ENCODE peak calls at places on chromosome 14, in seven cellular contexts. X, G, S, P, C, T and Z are unnamed samples.
A peak's percentile ranks its signal among the peaks of the same experiment; 100 is the strongest.

GRCh38 chr14:55535521-55536207 is 44.3 kb upstream of the KTN1 start:
- DNase-seq in X (no peak), G (no peak), S (no peak), P (no peak), C (no peak), T (no peak), Z (no peak)

GRCh38 chr14:63342381-63342780 is 23.6 kb upstream of the GPHB5 start:
- DNase-seq in X (no peak), G (no peak), S (no peak), P (no peak), C (no peak), T (no peak), Z (no peak)

GRCh38 chr14:47485421-47485820 is 190.0 kb downstream of the MDGA2 start:
- DNase-seq in X (no peak), G (no peak), S (no peak), P (no peak), C (no peak), T (no peak), Z (no peak)

GRCh38 chr14:58978336-58978735 is 210.1 kb upstream of the DAAM1 start:
- DNase-seq in X (no peak), G (no peak), S (no peak), P (peak; percentile 43), C (no peak), T (no peak), Z (no peak)

GRCh38 chr14:95255487-95255886 is 64.2 kb downstream of the CLMN start:
- DNase-seq in X (peak; percentile 72), G (peak; percentile 83), S (peak; percentile 33), P (peak; percentile 39), C (no peak), T (no peak), Z (peak; percentile 45)

GRCh38 chr14:78754059-78754458 is 583.9 kb downstream of the NRXN3 start:
- DNase-seq in X (no peak), G (no peak), S (no peak), P (no peak), C (no peak), T (no peak), Z (no peak)

GRCh38 chr14:29321646-29322045 is 555.1 kb downstream of the FOXG1 start:
- DNase-seq in X (no peak), G (no peak), S (no peak), P (no peak), C (no peak), T (no peak), Z (no peak)

GRCh38 chr14:86961106-86961716 is 1031.8 kb downstream of the GALC start:
- DNase-seq in X (peak; percentile 17), G (no peak), S (no peak), P (no peak), C (no peak), T (no peak), Z (no peak)

GRCh38 chr14:59576332-59577294 is at the start of gene CCDC175:
- DNase-seq in X (peak; percentile 90), G (peak; percentile 95), S (peak; percentile 76), P (peak; percentile 81), C (peak; percentile 41), T (peak; percentile 40), Z (peak; percentile 46)

GRCh38 chr14:92657457-92658142 is 90.8 kb downstream of the LGMN start:
- DNase-seq in X (peak; percentile 24), G (peak; percentile 89), S (peak; percentile 74), P (peak; percentile 63), C (no peak), T (no peak), Z (no peak)

GRCh38 chr14:70245026-70245425 is 56.3 kb upstream of the SLC8A3 start:
- DNase-seq in X (no peak), G (no peak), S (no peak), P (no peak), C (no peak), T (no peak), Z (no peak)

GRCh38 chr14:59629384-59630158 is 53.0 kb upstream of the CCDC175 start:
- DNase-seq in X (no peak), G (no peak), S (no peak), P (no peak), C (no peak), T (no peak), Z (no peak)

GRCh38 chr14:76904740-76905569 is 78.7 kb downstream of the LRRC74A start:
- DNase-seq in X (peak; percentile 47), G (no peak), S (peak; percentile 62), P (peak; percentile 60), C (no peak), T (peak; percentile 64), Z (peak; percentile 43)

GRCh38 chr14:22657861-22658260 is 13.7 kb upstream of the OR6J1 start:
- DNase-seq in X (no peak), G (no peak), S (no peak), P (no peak), C (no peak), T (no peak), Z (no peak)

GRCh38 chr14:58830121-58830520 is 192.4 kb downstream of the DACT1 start:
- DNase-seq in X (no peak), G (no peak), S (no peak), P (no peak), C (no peak), T (no peak), Z (no peak)

GRCh38 chr14:58752782-58753181 is 115.0 kb downstream of the DACT1 start:
- DNase-seq in X (peak; percentile 92), G (peak; percentile 90), S (peak; percentile 73), P (peak; percentile 85), C (no peak), T (peak; percentile 61), Z (peak; percentile 47)

GRCh38 chr14:100784523-100785337 is 41.2 kb upstream of the MEG3 start:
- DNase-seq in X (no peak), G (no peak), S (no peak), P (no peak), C (no peak), T (no peak), Z (no peak)
- H3K4me1 ChIP-seq in X (peaks cover 11% of the 10 kb centered on the region), G (no peaks in the 10 kb centered on the region), S (no peaks in the 10 kb centered on the region), P (no peaks in the 10 kb centered on the region), C (no peaks in the 10 kb centered on the region), T (no peaks in the 10 kb centered on the region), Z (no peaks in the 10 kb centered on the region)

GRCh38 chr14:69041783-69042182 is 62.7 kb upstream of the ACTN1 start:
- DNase-seq in X (no peak), G (no peak), S (no peak), P (no peak), C (no peak), T (no peak), Z (no peak)
- H3K4me1 ChIP-seq in X (peaks cover 34% of the 10 kb centered on the region), G (peaks cover 40% of the 10 kb centered on the region), S (no peaks in the 10 kb centered on the region), P (peaks cover 55% of the 10 kb centered on the region), C (peaks cover 54% of the 10 kb centered on the region), T (peaks cover 77% of the 10 kb centered on the region), Z (peaks cover 48% of the 10 kb centered on the region)

GRCh38 chr14:103528512-103529382 is at the start of gene TRMT61A:
- DNase-seq in X (peak; percentile 95), G (peak; percentile 94), S (peak; percentile 90), P (peak; percentile 90), C (peak; percentile 49), T (peak; percentile 58), Z (peak; percentile 80)

GRCh38 chr14:103528158-103528511 is 861 bp upstream of the TRMT61A start:
- DNase-seq in X (no peak), G (no peak), S (no peak), P (peak; percentile 31), C (no peak), T (no peak), Z (no peak)

GRCh38 chr14:103526914-103527248 is 2.1 kb upstream of the TRMT61A start:
- DNase-seq in X (no peak), G (no peak), S (no peak), P (no peak), C (no peak), T (no peak), Z (no peak)

GRCh38 chr14:103526247-103526913 is 2.6 kb upstream of the TRMT61A start:
- DNase-seq in X (no peak), G (no peak), S (no peak), P (peak; percentile 15), C (no peak), T (no peak), Z (no peak)

DNA sequence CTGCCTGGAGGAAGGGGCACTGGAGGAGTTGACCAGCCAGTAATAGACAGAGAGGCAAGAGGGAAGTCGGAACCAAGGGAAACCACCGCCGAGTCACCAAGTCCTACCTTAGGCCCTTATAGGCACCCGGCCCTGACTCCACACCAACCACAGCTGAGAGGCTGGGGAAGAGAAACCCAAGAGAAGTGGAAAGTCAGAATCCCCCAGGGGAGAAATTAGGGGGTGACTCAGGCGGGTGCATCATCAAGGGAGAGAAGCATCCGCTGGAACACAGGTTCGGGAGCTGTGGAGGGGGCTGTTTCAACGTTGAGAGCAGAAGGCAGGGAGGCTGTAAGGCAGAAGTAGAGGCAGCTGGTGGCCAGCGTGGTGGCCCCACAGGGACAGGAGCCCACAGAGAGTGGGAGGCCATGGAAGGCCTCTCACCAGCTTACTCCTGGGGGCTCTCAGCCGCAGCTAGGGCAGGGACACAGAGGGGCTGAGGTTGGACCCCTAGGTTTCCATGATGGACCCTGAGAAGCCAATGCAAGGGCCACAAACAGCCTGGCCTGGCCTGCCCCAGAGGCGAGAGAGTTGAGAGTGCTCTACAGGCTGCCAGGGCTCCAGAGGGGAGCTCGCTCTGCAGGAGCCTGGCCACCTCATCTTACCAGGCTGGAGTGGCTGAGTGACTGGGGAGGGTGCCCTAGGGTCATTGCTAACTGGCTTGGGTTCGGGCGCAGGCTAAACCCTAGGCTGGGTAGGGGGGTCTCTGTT is 1.4 kb upstream of the TRMT61A start:
- DNase-seq in X (no peak), G (no peak), S (no peak), P (peak; percentile 19), C (no peak), T (no peak), Z (no peak)
- H3K4me1 ChIP-seq in X (peaks cover 80% of the 10 kb centered on the region), G (peaks cover 19% of the 10 kb centered on the region), S (no peaks in the 10 kb centered on the region), P (peaks cover 47% of the 10 kb centered on the region), C (peaks cover 19% of the 10 kb centered on the region), T (peaks cover 23% of the 10 kb centered on the region), Z (peaks cover 71% of the 10 kb centered on the region)

DNA sequence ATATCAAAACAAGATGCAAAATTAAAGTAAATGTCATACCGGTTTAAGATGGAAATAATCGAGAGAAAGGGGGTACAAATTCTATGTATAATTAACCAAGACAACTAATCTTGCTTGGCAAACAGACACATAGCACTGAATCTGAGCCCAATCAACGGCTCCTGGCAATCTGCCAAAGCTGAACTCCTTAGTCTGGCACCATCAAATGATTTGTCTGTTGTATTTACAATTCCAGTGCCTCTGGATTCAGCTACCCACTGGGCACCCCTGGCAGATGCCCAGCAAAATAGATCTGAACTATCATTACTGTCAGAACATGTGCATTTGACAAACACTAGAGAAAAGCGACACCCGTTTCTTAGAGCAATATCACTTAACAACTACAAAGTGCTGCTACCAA is 7.8 kb downstream of the EGLN3 start:
- DNase-seq in X (peak; percentile 51), G (no peak), S (no peak), P (no peak), C (no peak), T (no peak), Z (no peak)
- H3K4me1 ChIP-seq in X (peaks cover 44% of the 10 kb centered on the region), G (peaks cover 5% of the 10 kb centered on the region), S (no peaks in the 10 kb centered on the region), P (peaks cover 58% of the 10 kb centered on the region), C (peaks cover under 1% of the 10 kb centered on the region), T (peaks cover 20% of the 10 kb centered on the region), Z (no peaks in the 10 kb centered on the region)